ENCODE peak calls at places on chromosome 19, in nine cellular contexts. One of them, this sample, is unnamed.

GRCh38 chr19:51439021-51439465 is 19.2 kb downstream of the SIGLEC8 start:
- DNase-seq in cardiac muscle cell: peak; percentile 6
- DNase-seq in CD8-positive, alpha-beta T cell: no peak
- DNase-seq in astrocyte of the spinal cord: no peak
- DNase-seq in endothelial cell of umbilical vein: no peak
- DNase-seq in mesothelial cell of epicardium: no peak
- DNase-seq in endodermal cell: peak; percentile 54
- DNase-seq in dorsolateral prefrontal cortex: no peak
- DNase-seq in cardiac fibroblast: peak; percentile 2
- DNase-seq in this sample: no peak

GRCh38 chr19:16576690-16577530 is 4.7 kb upstream of the SLC35E1 start:
- DNase-seq in cardiac muscle cell: no peak
- DNase-seq in CD8-positive, alpha-beta T cell: no peak
- DNase-seq in astrocyte of the spinal cord: no peak
- DNase-seq in endothelial cell of umbilical vein: no peak
- DNase-seq in mesothelial cell of epicardium: no peak
- DNase-seq in endodermal cell: no peak
- DNase-seq in dorsolateral prefrontal cortex: no peak
- DNase-seq in cardiac fibroblast: no peak
- DNase-seq in this sample: no peak

GRCh38 chr19:34288381-34288780 is 34.0 kb downstream of the GARRE1 start:
- DNase-seq in cardiac muscle cell: no peak
- DNase-seq in CD8-positive, alpha-beta T cell: no peak
- DNase-seq in astrocyte of the spinal cord: no peak
- DNase-seq in endothelial cell of umbilical vein: no peak
- DNase-seq in mesothelial cell of epicardium: no peak
- DNase-seq in endodermal cell: no peak
- DNase-seq in dorsolateral prefrontal cortex: no peak
- DNase-seq in cardiac fibroblast: no peak
- DNase-seq in this sample: no peak

GRCh38 chr19:48992571-48993174 is 436 bp downstream of the GYS1 start:
- DNase-seq in cardiac muscle cell: no peak
- DNase-seq in CD8-positive, alpha-beta T cell: no peak
- DNase-seq in astrocyte of the spinal cord: no peak
- DNase-seq in endothelial cell of umbilical vein: no peak
- DNase-seq in mesothelial cell of epicardium: peak; percentile 49
- DNase-seq in endodermal cell: no peak
- DNase-seq in dorsolateral prefrontal cortex: no peak
- DNase-seq in cardiac fibroblast: no peak
- DNase-seq in this sample: no peak

GRCh38 chr19:37979547-37980082 is 72.6 kb downstream of the SIPA1L3 start:
- DNase-seq in cardiac muscle cell: no peak
- DNase-seq in CD8-positive, alpha-beta T cell: no peak
- DNase-seq in astrocyte of the spinal cord: no peak
- DNase-seq in endothelial cell of umbilical vein: no peak
- DNase-seq in mesothelial cell of epicardium: peak; percentile 61
- DNase-seq in endodermal cell: no peak
- DNase-seq in dorsolateral prefrontal cortex: no peak
- DNase-seq in cardiac fibroblast: no peak
- DNase-seq in this sample: no peak

GRCh38 chr19:16702123-16702522 is 17.5 kb upstream of the NWD1 start:
- DNase-seq in cardiac muscle cell: peak; percentile 1
- DNase-seq in CD8-positive, alpha-beta T cell: no peak
- DNase-seq in astrocyte of the spinal cord: no peak
- DNase-seq in endothelial cell of umbilical vein: no peak
- DNase-seq in mesothelial cell of epicardium: no peak
- DNase-seq in endodermal cell: no peak
- DNase-seq in dorsolateral prefrontal cortex: no peak
- DNase-seq in cardiac fibroblast: peak; percentile 62
- DNase-seq in this sample: no peak

GRCh38 chr19:19540707-19541515 is 2.8 kb downstream of the CILP2 start:
- DNase-seq in cardiac muscle cell: peak; percentile 52
- DNase-seq in CD8-positive, alpha-beta T cell: peak; percentile 77
- DNase-seq in astrocyte of the spinal cord: no peak
- DNase-seq in endothelial cell of umbilical vein: no peak
- DNase-seq in mesothelial cell of epicardium: peak; percentile 58
- DNase-seq in endodermal cell: peak; percentile 97
- DNase-seq in dorsolateral prefrontal cortex: no peak
- DNase-seq in cardiac fibroblast: peak; percentile 19
- DNase-seq in this sample: no peak

GRCh38 chr19:17861542-17862402 is 2.1 kb downstream of the RPL18A start:
- DNase-seq in cardiac muscle cell: no peak
- DNase-seq in CD8-positive, alpha-beta T cell: no peak
- DNase-seq in astrocyte of the spinal cord: no peak
- DNase-seq in endothelial cell of umbilical vein: no peak
- DNase-seq in mesothelial cell of epicardium: no peak
- DNase-seq in endodermal cell: no peak
- DNase-seq in dorsolateral prefrontal cortex: no peak
- DNase-seq in cardiac fibroblast: no peak
- DNase-seq in this sample: no peak

GRCh38 chr19:48495391-48495790 is 16.2 kb downstream of the LMTK3 start:
- DNase-seq in cardiac muscle cell: no peak
- DNase-seq in CD8-positive, alpha-beta T cell: no peak
- DNase-seq in astrocyte of the spinal cord: no peak
- DNase-seq in endothelial cell of umbilical vein: no peak
- DNase-seq in mesothelial cell of epicardium: no peak
- DNase-seq in endodermal cell: no peak
- DNase-seq in dorsolateral prefrontal cortex: no peak
- DNase-seq in cardiac fibroblast: peak; percentile 41
- DNase-seq in this sample: no peak

GRCh38 chr19:49640113-49640898 is at the start of gene RRAS:
- DNase-seq in cardiac muscle cell: peak; percentile 100
- DNase-seq in CD8-positive, alpha-beta T cell: peak; percentile 99
- DNase-seq in astrocyte of the spinal cord: peak; percentile 100
- DNase-seq in endothelial cell of umbilical vein: peak; percentile 100
- DNase-seq in mesothelial cell of epicardium: peak; percentile 99
- DNase-seq in endodermal cell: peak; percentile 100
- DNase-seq in dorsolateral prefrontal cortex: peak; percentile 100
- DNase-seq in cardiac fibroblast: peak; percentile 100
- DNase-seq in this sample: peak; percentile 85

GRCh38 chr19:53981408-53981998 is 9.9 kb upstream of the CACNG6 start:
- DNase-seq in cardiac muscle cell: no peak
- DNase-seq in CD8-positive, alpha-beta T cell: no peak
- DNase-seq in astrocyte of the spinal cord: no peak
- DNase-seq in endothelial cell of umbilical vein: no peak
- DNase-seq in mesothelial cell of epicardium: no peak
- DNase-seq in endodermal cell: peak; percentile 71
- DNase-seq in dorsolateral prefrontal cortex: no peak
- DNase-seq in cardiac fibroblast: no peak
- DNase-seq in this sample: no peak

GRCh38 chr19:3045885-3046603 is 16.3 kb downstream of the TLE5 start:
- DNase-seq in cardiac muscle cell: peak; percentile 32
- DNase-seq in CD8-positive, alpha-beta T cell: no peak
- DNase-seq in astrocyte of the spinal cord: no peak
- DNase-seq in endothelial cell of umbilical vein: no peak
- DNase-seq in mesothelial cell of epicardium: no peak
- DNase-seq in endodermal cell: peak; percentile 87
- DNase-seq in dorsolateral prefrontal cortex: no peak
- DNase-seq in cardiac fibroblast: no peak
- DNase-seq in this sample: no peak

GRCh38 chr19:18131841-18132596 is 20.9 kb upstream of the PIK3R2 start:
- DNase-seq in cardiac muscle cell: no peak
- DNase-seq in CD8-positive, alpha-beta T cell: no peak
- DNase-seq in astrocyte of the spinal cord: no peak
- DNase-seq in endothelial cell of umbilical vein: no peak
- DNase-seq in mesothelial cell of epicardium: no peak
- DNase-seq in endodermal cell: peak; percentile 83
- DNase-seq in dorsolateral prefrontal cortex: no peak
- DNase-seq in cardiac fibroblast: no peak
- DNase-seq in this sample: no peak

GRCh38 chr19:10513223-10513622 is 4.0 kb downstream of the S1PR5 start:
- DNase-seq in cardiac muscle cell: no peak
- DNase-seq in CD8-positive, alpha-beta T cell: no peak
- DNase-seq in astrocyte of the spinal cord: no peak
- DNase-seq in endothelial cell of umbilical vein: no peak
- DNase-seq in mesothelial cell of epicardium: no peak
- DNase-seq in endodermal cell: no peak
- DNase-seq in dorsolateral prefrontal cortex: no peak
- DNase-seq in cardiac fibroblast: no peak
- DNase-seq in this sample: no peak

GRCh38 chr19:38290631-38291147 is 13.4 kb upstream of the C19orf33 start:
- DNase-seq in cardiac muscle cell: no peak
- DNase-seq in CD8-positive, alpha-beta T cell: no peak
- DNase-seq in astrocyte of the spinal cord: peak; percentile 85
- DNase-seq in endothelial cell of umbilical vein: no peak
- DNase-seq in mesothelial cell of epicardium: no peak
- DNase-seq in endodermal cell: no peak
- DNase-seq in dorsolateral prefrontal cortex: peak; percentile 45
- DNase-seq in cardiac fibroblast: peak; percentile 71
- DNase-seq in this sample: no peak

GRCh38 chr19:11268783-11269267 is 6.5 kb upstream of the DOCK6 start:
- DNase-seq in cardiac muscle cell: no peak
- DNase-seq in CD8-positive, alpha-beta T cell: no peak
- DNase-seq in astrocyte of the spinal cord: peak; percentile 86
- DNase-seq in endothelial cell of umbilical vein: peak; percentile 100
- DNase-seq in mesothelial cell of epicardium: no peak
- DNase-seq in endodermal cell: no peak
- DNase-seq in dorsolateral prefrontal cortex: no peak
- DNase-seq in cardiac fibroblast: peak; percentile 90
- DNase-seq in this sample: no peak

GRCh38 chr19:39126593-39127187 is 1.1 kb downstream of the PAK4 start:
- DNase-seq in cardiac muscle cell: no peak
- DNase-seq in CD8-positive, alpha-beta T cell: no peak
- DNase-seq in astrocyte of the spinal cord: peak; percentile 49
- DNase-seq in endothelial cell of umbilical vein: peak; percentile 30
- DNase-seq in mesothelial cell of epicardium: no peak
- DNase-seq in endodermal cell: peak; percentile 71
- DNase-seq in dorsolateral prefrontal cortex: no peak
- DNase-seq in cardiac fibroblast: peak; percentile 36
- DNase-seq in this sample: no peak

GRCh38 chr19:42018503-42019193 is 24.6 kb upstream of the ATP1A3 start:
- DNase-seq in cardiac muscle cell: no peak
- DNase-seq in CD8-positive, alpha-beta T cell: no peak
- DNase-seq in astrocyte of the spinal cord: no peak
- DNase-seq in endothelial cell of umbilical vein: no peak
- DNase-seq in mesothelial cell of epicardium: no peak
- DNase-seq in endodermal cell: no peak
- DNase-seq in dorsolateral prefrontal cortex: no peak
- DNase-seq in cardiac fibroblast: no peak
- DNase-seq in this sample: no peak

GRCh38 chr19:40932008-40932959 is 50.3 kb upstream of the CYP2A7 start:
- DNase-seq in cardiac muscle cell: no peak
- DNase-seq in CD8-positive, alpha-beta T cell: no peak
- DNase-seq in astrocyte of the spinal cord: no peak
- DNase-seq in endothelial cell of umbilical vein: no peak
- DNase-seq in mesothelial cell of epicardium: no peak
- DNase-seq in endodermal cell: no peak
- DNase-seq in dorsolateral prefrontal cortex: no peak
- DNase-seq in cardiac fibroblast: no peak
- DNase-seq in this sample: no peak

GRCh38 chr19:39843919-39844793 is 2.0 kb downstream of the FBL start:
- DNase-seq in cardiac muscle cell: peak; percentile 53
- DNase-seq in CD8-positive, alpha-beta T cell: no peak
- DNase-seq in astrocyte of the spinal cord: peak; percentile 61
- DNase-seq in endothelial cell of umbilical vein: peak; percentile 61
- DNase-seq in mesothelial cell of epicardium: no peak
- DNase-seq in endodermal cell: no peak
- DNase-seq in dorsolateral prefrontal cortex: no peak
- DNase-seq in cardiac fibroblast: peak; percentile 70
- DNase-seq in this sample: no peak

GRCh38 chr19:15316498-15316897 is 15.8 kb downstream of the BRD4 start:
- DNase-seq in cardiac muscle cell: no peak
- DNase-seq in CD8-positive, alpha-beta T cell: no peak
- DNase-seq in astrocyte of the spinal cord: peak; percentile 68
- DNase-seq in endothelial cell of umbilical vein: no peak
- DNase-seq in mesothelial cell of epicardium: no peak
- DNase-seq in endodermal cell: no peak
- DNase-seq in dorsolateral prefrontal cortex: no peak
- DNase-seq in cardiac fibroblast: no peak
- DNase-seq in this sample: no peak
- TF ChIP-seq CTCF in cardiac muscle cell: no peak
- TF ChIP-seq CTCF in CD8-positive, alpha-beta T cell: no peak
- TF ChIP-seq CTCF in astrocyte of the spinal cord: no peak
- TF ChIP-seq CTCF in endothelial cell of umbilical vein: no peak
- TF ChIP-seq CTCF in mesothelial cell of epicardium: no peak
- TF ChIP-seq CTCF in endodermal cell: no peak
- TF ChIP-seq CTCF in dorsolateral prefrontal cortex: no peak
- TF ChIP-seq CTCF in cardiac fibroblast: no peak
- TF ChIP-seq CTCF in this sample: no peak

GRCh38 chr19:1471514-1472107 is 7.4 kb downstream of the C19orf25 start:
- DNase-seq in cardiac muscle cell: no peak
- DNase-seq in CD8-positive, alpha-beta T cell: no peak
- DNase-seq in astrocyte of the spinal cord: no peak
- DNase-seq in endothelial cell of umbilical vein: no peak
- DNase-seq in mesothelial cell of epicardium: no peak
- DNase-seq in endodermal cell: peak; percentile 52
- DNase-seq in dorsolateral prefrontal cortex: peak; percentile 45
- DNase-seq in cardiac fibroblast: no peak
- DNase-seq in this sample: no peak
- TF ChIP-seq CTCF in cardiac muscle cell: no peak
- TF ChIP-seq CTCF in CD8-positive, alpha-beta T cell: no peak
- TF ChIP-seq CTCF in astrocyte of the spinal cord: no peak
- TF ChIP-seq CTCF in endothelial cell of umbilical vein: no peak
- TF ChIP-seq CTCF in mesothelial cell of epicardium: no peak
- TF ChIP-seq CTCF in endodermal cell: peak; percentile 63
- TF ChIP-seq CTCF in dorsolateral prefrontal cortex: peak; percentile 38
- TF ChIP-seq CTCF in cardiac fibroblast: no peak
- TF ChIP-seq CTCF in this sample: peak; percentile 22

GRCh38 chr19:7263066-7263465 is 31.1 kb downstream of the INSR start:
- DNase-seq in cardiac muscle cell: no peak
- DNase-seq in CD8-positive, alpha-beta T cell: no peak
- DNase-seq in astrocyte of the spinal cord: no peak
- DNase-seq in endothelial cell of umbilical vein: no peak
- DNase-seq in mesothelial cell of epicardium: no peak
- DNase-seq in endodermal cell: no peak
- DNase-seq in dorsolateral prefrontal cortex: no peak
- DNase-seq in cardiac fibroblast: no peak
- DNase-seq in this sample: no peak
- TF ChIP-seq CTCF in cardiac muscle cell: no peak
- TF ChIP-seq CTCF in CD8-positive, alpha-beta T cell: no peak
- TF ChIP-seq CTCF in astrocyte of the spinal cord: no peak
- TF ChIP-seq CTCF in endothelial cell of umbilical vein: no peak
- TF ChIP-seq CTCF in mesothelial cell of epicardium: no peak
- TF ChIP-seq CTCF in endodermal cell: no peak
- TF ChIP-seq CTCF in dorsolateral prefrontal cortex: no peak
- TF ChIP-seq CTCF in cardiac fibroblast: no peak
- TF ChIP-seq CTCF in this sample: no peak

GRCh38 chr19:13036366-13036976 is 41.2 kb downstream of the NFIX start:
- DNase-seq in cardiac muscle cell: no peak
- DNase-seq in CD8-positive, alpha-beta T cell: no peak
- DNase-seq in astrocyte of the spinal cord: peak; percentile 70
- DNase-seq in endothelial cell of umbilical vein: no peak
- DNase-seq in mesothelial cell of epicardium: no peak
- DNase-seq in endodermal cell: peak; percentile 58
- DNase-seq in dorsolateral prefrontal cortex: no peak
- DNase-seq in cardiac fibroblast: peak; percentile 76
- DNase-seq in this sample: no peak
- TF ChIP-seq CTCF in cardiac muscle cell: no peak
- TF ChIP-seq CTCF in CD8-positive, alpha-beta T cell: no peak
- TF ChIP-seq CTCF in astrocyte of the spinal cord: peak; percentile 6
- TF ChIP-seq CTCF in endothelial cell of umbilical vein: no peak
- TF ChIP-seq CTCF in mesothelial cell of epicardium: no peak
- TF ChIP-seq CTCF in endodermal cell: peak; percentile 29
- TF ChIP-seq CTCF in dorsolateral prefrontal cortex: peak; percentile 11
- TF ChIP-seq CTCF in cardiac fibroblast: no peak
- TF ChIP-seq CTCF in this sample: peak; percentile 14

This sample was measured in D721Med.